ENCODE peak calls at places on chromosomes 5 and 9, in four cellular contexts. One of them, this sample, is unnamed.

GRCh38 chr5:78483809-78484521 is 123.5 kb downstream of the SCAMP1 start:
- DNase-seq in occipital lobe: no peak
- DNase-seq in NCI-H1105 treated with DMSO at 0.1 percent for 48 hours: no peak
- DNase-seq in EL: no peak
- DNase-seq in this sample: no peak

GRCh38 chr9:134162926-134163373 is 1.4 kb downstream of the RNU6ATAC start:
- DNase-seq in occipital lobe: no peak
- DNase-seq in NCI-H1105 treated with DMSO at 0.1 percent for 48 hours: no peak
- DNase-seq in EL: no peak
- DNase-seq in this sample: no peak

GRCh38 chr5:80867233-80867632 is 92.9 kb upstream of the RASGRF2 start:
- DNase-seq in occipital lobe: no peak
- DNase-seq in NCI-H1105 treated with DMSO at 0.1 percent for 48 hours: no peak
- DNase-seq in EL: peak
- DNase-seq in this sample: no peak

GRCh38 chr9:22105005-22105722 is 96.1 kb upstream of the CDKN2B start:
- DNase-seq in occipital lobe: no peak
- DNase-seq in NCI-H1105 treated with DMSO at 0.1 percent for 48 hours: no peak
- DNase-seq in EL: no peak
- DNase-seq in this sample: no peak

GRCh38 chr5:14174235-14174636 is 31.1 kb downstream of the TRIO start:
- DNase-seq in occipital lobe: no peak
- DNase-seq in NCI-H1105 treated with DMSO at 0.1 percent for 48 hours: no peak
- DNase-seq in EL: no peak
- DNase-seq in this sample: no peak

GRCh38 chr5:43425965-43426364 is 13.8 kb upstream of the CCL28 start:
- DNase-seq in occipital lobe: no peak
- DNase-seq in NCI-H1105 treated with DMSO at 0.1 percent for 48 hours: no peak
- DNase-seq in EL: peak
- DNase-seq in this sample: no peak

GRCh38 chr5:134510970-134511795 is 14.3 kb upstream of the JADE2 start:
- DNase-seq in occipital lobe: no peak
- DNase-seq in NCI-H1105 treated with DMSO at 0.1 percent for 48 hours: no peak
- DNase-seq in EL: peak
- DNase-seq in this sample: no peak

GRCh38 chr5:122077451-122078115 is 476 bp downstream of the LOX start:
- DNase-seq in occipital lobe: peak
- DNase-seq in NCI-H1105 treated with DMSO at 0.1 percent for 48 hours: peak
- DNase-seq in EL: no peak
- DNase-seq in this sample: no peak

GRCh38 chr5:170628028-170628427 is 124.2 kb downstream of the KCNIP1 start:
- DNase-seq in occipital lobe: no peak
- DNase-seq in NCI-H1105 treated with DMSO at 0.1 percent for 48 hours: no peak
- DNase-seq in EL: no peak
- DNase-seq in this sample: no peak

GRCh38 chr9:74910036-74910435 is 22.3 kb upstream of the TRPM6 start:
- DNase-seq in occipital lobe: no peak
- DNase-seq in NCI-H1105 treated with DMSO at 0.1 percent for 48 hours: no peak
- DNase-seq in EL: no peak
- DNase-seq in this sample: no peak

GRCh38 chr5:81315336-81315735 is 13.9 kb downstream of the ZCCHC9 start:
- DNase-seq in occipital lobe: no peak
- DNase-seq in NCI-H1105 treated with DMSO at 0.1 percent for 48 hours: no peak
- DNase-seq in EL: peak
- DNase-seq in this sample: no peak

GRCh38 chr9:81417885-81418284 is 271.5 kb downstream of the TLE1 start:
- DNase-seq in occipital lobe: no peak
- DNase-seq in NCI-H1105 treated with DMSO at 0.1 percent for 48 hours: no peak
- DNase-seq in EL: no peak
- DNase-seq in this sample: no peak

GRCh38 chr9:117218951-117219350 is 195.9 kb downstream of the ASTN2 start:
- DNase-seq in occipital lobe: no peak
- DNase-seq in NCI-H1105 treated with DMSO at 0.1 percent for 48 hours: no peak
- DNase-seq in EL: no peak
- DNase-seq in this sample: no peak

GRCh38 chr9:18800579-18800978 is 232.4 kb downstream of the SAXO1 start:
- DNase-seq in occipital lobe: no peak
- DNase-seq in NCI-H1105 treated with DMSO at 0.1 percent for 48 hours: no peak
- DNase-seq in EL: no peak
- DNase-seq in this sample: no peak

GRCh38 chr5:58208674-58209073 is 251.2 kb downstream of the PLK2 start:
- DNase-seq in occipital lobe: no peak
- DNase-seq in NCI-H1105 treated with DMSO at 0.1 percent for 48 hours: no peak
- DNase-seq in EL: no peak
- DNase-seq in this sample: no peak

GRCh38 chr5:41094871-41095270 is 23.7 kb upstream of the MROH2B start:
- DNase-seq in occipital lobe: no peak
- DNase-seq in NCI-H1105 treated with DMSO at 0.1 percent for 48 hours: no peak
- DNase-seq in EL: peak
- DNase-seq in this sample: no peak

GRCh38 chr9:108072740-108073139 is 583.2 kb upstream of the KLF4 start:
- DNase-seq in occipital lobe: no peak
- DNase-seq in NCI-H1105 treated with DMSO at 0.1 percent for 48 hours: no peak
- DNase-seq in EL: no peak
- DNase-seq in this sample: no peak

GRCh38 chr9:99753436-99753835 is 68.2 kb upstream of the NR4A3 start:
- DNase-seq in occipital lobe: no peak
- DNase-seq in NCI-H1105 treated with DMSO at 0.1 percent for 48 hours: no peak
- DNase-seq in EL: no peak
- DNase-seq in this sample: no peak

GRCh38 chr5:98845878-98846277 is 72.4 kb downstream of the RGMB start:
- DNase-seq in occipital lobe: no peak
- DNase-seq in NCI-H1105 treated with DMSO at 0.1 percent for 48 hours: no peak
- DNase-seq in EL: no peak
- DNase-seq in this sample: no peak

GRCh38 chr9:129886226-129887174 is 51.2 kb downstream of the USP20 start:
- DNase-seq in occipital lobe: no peak
- DNase-seq in NCI-H1105 treated with DMSO at 0.1 percent for 48 hours: no peak
- DNase-seq in EL: no peak
- DNase-seq in this sample: peak

GRCh38 chr5:123611407-123611709 is 99.4 kb downstream of the CSNK1G3 start:
- DNase-seq in occipital lobe: no peak
- DNase-seq in NCI-H1105 treated with DMSO at 0.1 percent for 48 hours: no peak
- DNase-seq in EL: no peak
- DNase-seq in this sample: no peak

GRCh38 chr9:115845648-115846312 is 307.8 kb upstream of the PAPPA start:
- DNase-seq in occipital lobe: no peak
- DNase-seq in NCI-H1105 treated with DMSO at 0.1 percent for 48 hours: no peak
- DNase-seq in EL: peak
- DNase-seq in this sample: no peak